ENCODE peak calls at places on chromosomes 11 and 22, in seven cellular contexts. X, N, B, J, Q, U and F are unnamed samples. For H3K4me1, the result is how much of the 10 kb centered on the place peaks cover.

GRCh38 chr11:17846852-17847453 is 112.4 kb downstream of the KCNC1 start:
- DNase-seq in X (no peak), N (no peak), B (no peak), J (no peak), Q (no peak), U (no peak), F (no peak)

GRCh38 chr11:1936072-1936780 is 10.9 kb upstream of the MRPL23 start:
- DNase-seq in X (no peak), N (no peak), B (no peak), J (no peak), Q (peak), U (no peak), F (no peak)

GRCh38 chr11:111302298-111302697 is 4.0 kb downstream of the POU2AF3 start:
- DNase-seq in X (no peak), N (no peak), B (no peak), J (no peak), Q (no peak), U (no peak), F (no peak)

GRCh38 chr11:106286881-106287504 is 209.5 kb downstream of the AASDHPPT start:
- DNase-seq in X (no peak), N (no peak), B (no peak), J (no peak), Q (no peak), U (no peak), F (no peak)

GRCh38 chr22:45585437-45585755 is 82.7 kb downstream of the FBLN1 start:
- DNase-seq in X (no peak), N (no peak), B (no peak), J (no peak), Q (no peak), U (peak), F (no peak)

GRCh38 chr11:112794321-112794720 is 166.9 kb upstream of the NCAM1 start:
- DNase-seq in X (no peak), N (no peak), B (no peak), J (no peak), Q (no peak), U (no peak), F (no peak)

GRCh38 chr11:12454782-12455181 is 77.4 kb downstream of the PARVA start:
- DNase-seq in X (no peak), N (no peak), B (no peak), J (peak), Q (no peak), U (no peak), F (no peak)

GRCh38 chr11:65915821-65916251 is 3.0 kb downstream of the C11orf68 start:
- DNase-seq in X (peak), N (peak), B (peak), J (peak), Q (peak), U (no peak), F (peak)

GRCh38 chr11:45399166-45399565 is 113.0 kb upstream of the SYT13 start:
- DNase-seq in X (no peak), N (no peak), B (no peak), J (no peak), Q (no peak), U (no peak), F (no peak)

GRCh38 chr11:12602421-12602820 is 71.8 kb upstream of the TEAD1 start:
- DNase-seq in X (no peak), N (no peak), B (no peak), J (no peak), Q (no peak), U (no peak), F (no peak)

GRCh38 chr22:27990879-27991278 is 71.8 kb upstream of the PITPNB start:
- DNase-seq in X (peak), N (no peak), B (peak), J (peak), Q (peak), U (peak), F (no peak)

GRCh38 chr22:19446603-19447387 is 716 bp downstream of the C22orf39 start:
- DNase-seq in X (no peak), N (no peak), B (peak), J (no peak), Q (no peak), U (no peak), F (no peak)

GRCh38 chr11:30586251-30587144 is at the start of gene MPPED2:
- DNase-seq in X (no peak), N (no peak), B (no peak), J (no peak), Q (peak), U (peak), F (peak)

GRCh38 chr11:12529793-12530192 is 144.4 kb upstream of the TEAD1 start:
- DNase-seq in X (no peak), N (no peak), B (no peak), J (no peak), Q (no peak), U (no peak), F (no peak)

GRCh38 chr11:64896448-64897022 is 18.1 kb upstream of the EHD1 start:
- DNase-seq in X (no peak), N (no peak), B (no peak), J (no peak), Q (no peak), U (no peak), F (no peak)

GRCh38 chr11:14148653-14149273 is 186.2 kb downstream of the SPON1 start:
- DNase-seq in X (peak), N (peak), B (peak), J (peak), Q (no peak), U (peak), F (no peak)

DNA sequence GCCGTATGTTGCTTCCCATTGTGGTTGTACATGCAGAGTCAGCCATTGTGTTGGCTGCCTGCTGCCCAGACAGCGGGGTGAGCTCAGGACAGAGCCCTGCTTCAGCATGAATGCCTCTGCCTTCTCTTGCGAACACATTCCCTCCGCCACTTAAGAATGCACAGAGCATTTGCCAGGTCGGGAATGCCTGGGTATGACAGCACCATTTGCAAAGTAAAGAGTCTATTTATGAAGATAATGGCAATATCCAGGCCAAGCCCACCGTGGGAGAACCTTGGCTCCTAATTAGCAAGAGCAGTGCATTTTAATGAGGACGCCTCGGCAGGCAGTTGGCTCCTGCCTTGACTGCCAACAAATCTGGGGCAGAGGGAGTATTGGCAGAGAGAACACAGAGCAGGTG is 62.5 kb upstream of the SORL1 start:
- DNase-seq in X (no peak), N (no peak), B (no peak), J (no peak), Q (no peak), U (no peak), F (peak)
- TF ChIP-seq POLR2AphosphoS5 in X (no peak), N (no peak), B (no peak), J (no peak), Q (no peak), U (no peak), F (no peak)

GRCh38 chr11:128462189-128462588 is 125.2 kb downstream of the ETS1 start:
- DNase-seq in X (no peak), N (no peak), B (no peak), J (no peak), Q (no peak), U (no peak), F (no peak)
- H3K4me1 ChIP-seq in X (under half), N (under half), B (under half), J (under half), Q (under half), U (under half), F (under half)

GRCh38 chr11:11056316-11056715 is 198.5 kb upstream of the ZBED5 start:
- DNase-seq in X (no peak), N (no peak), B (no peak), J (no peak), Q (no peak), U (no peak), F (no peak)

GRCh38 chr11:11057472-11057854 is 199.6 kb upstream of the ZBED5 start:
- DNase-seq in X (no peak), N (no peak), B (no peak), J (no peak), Q (no peak), U (no peak), F (no peak)

GRCh38 chr11:11056749-11057471 is 199.1 kb upstream of the ZBED5 start:
- DNase-seq in X (no peak), N (no peak), B (no peak), J (no peak), Q (no peak), U (no peak), F (no peak)
- H3K27ac ChIP-seq in X (no peak), N (no peak), B (no peak), J (no peak), Q (no peak), U (no peak), F (no peak)

GRCh38 chr11:74255741-74256369 is 55.6 kb downstream of the P4HA3 start:
- DNase-seq in X (peak), N (peak), B (peak), J (peak), Q (no peak), U (peak), F (no peak)
- TF ChIP-seq POLR2AphosphoS5 in X (no peak), N (peak), B (no peak), J (no peak), Q (no peak), U (no peak), F (no peak)

DNA sequence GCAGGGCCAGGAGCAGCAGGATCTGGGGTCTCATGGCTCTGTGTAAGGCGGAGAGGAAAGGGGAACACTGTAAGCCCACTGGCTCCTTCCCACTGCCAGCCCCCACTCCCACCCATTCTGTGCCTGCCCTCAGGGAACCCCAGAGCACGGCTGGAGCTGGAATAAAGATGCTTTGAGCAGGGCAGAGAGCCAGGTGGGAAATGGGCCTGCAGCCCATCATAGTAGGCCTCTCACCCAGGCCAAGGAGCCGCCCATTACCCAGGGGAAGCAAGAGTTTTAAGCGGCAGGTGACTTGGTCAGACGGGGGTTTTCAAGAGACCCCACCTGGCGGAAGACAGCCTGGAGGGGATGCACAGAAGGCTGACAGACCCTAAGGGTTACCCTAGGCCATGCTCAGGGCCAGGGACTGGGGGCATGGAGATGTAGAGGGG is 4.6 kb downstream of the LRRC32 start:
- DNase-seq in X (no peak), N (no peak), B (no peak), J (no peak), Q (peak), U (no peak), F (peak)
- H3K4me1 ChIP-seq in X (under half), N (under half), B (under half), J (half or more), Q (under half), U (under half), F (under half)

DNA sequence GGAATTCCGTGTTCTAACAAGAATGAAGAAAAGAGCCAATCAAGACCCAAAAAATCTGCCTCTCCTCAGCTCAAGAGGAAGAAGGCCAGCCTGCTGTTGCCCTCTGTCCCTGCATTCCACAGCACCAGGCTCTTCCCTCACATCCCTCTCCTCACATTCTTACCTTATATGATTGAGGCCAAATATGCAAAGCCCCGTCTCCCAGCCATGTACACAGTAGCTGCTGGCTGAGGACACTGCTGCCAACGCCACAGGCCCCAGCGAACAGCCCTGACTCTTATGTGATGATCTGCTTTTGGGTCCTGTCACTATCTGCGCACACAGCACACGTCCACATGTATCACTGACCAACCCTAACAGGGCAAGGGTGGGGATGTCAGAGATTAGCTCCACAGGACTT is 60.2 kb downstream of the MICAL3 start:
- DNase-seq in X (no peak), N (no peak), B (no peak), J (no peak), Q (no peak), U (no peak), F (no peak)
- H3K27ac ChIP-seq in X (no peak), N (no peak), B (no peak), J (no peak), Q (peak), U (no peak), F (no peak)

GRCh38 chr11:77672276-77672675 is 34.7 kb upstream of the CLNS1A start:
- DNase-seq in X (no peak), N (no peak), B (no peak), J (no peak), Q (no peak), U (no peak), F (no peak)

GRCh38 chr11:77668760-77669159 is 31.2 kb upstream of the CLNS1A start:
- DNase-seq in X (no peak), N (no peak), B (no peak), J (no peak), Q (no peak), U (no peak), F (no peak)

GRCh38 chr11:77665240-77665965 is 27.8 kb upstream of the CLNS1A start:
- DNase-seq in X (no peak), N (no peak), B (no peak), J (peak), Q (no peak), U (no peak), F (no peak)

DNA sequence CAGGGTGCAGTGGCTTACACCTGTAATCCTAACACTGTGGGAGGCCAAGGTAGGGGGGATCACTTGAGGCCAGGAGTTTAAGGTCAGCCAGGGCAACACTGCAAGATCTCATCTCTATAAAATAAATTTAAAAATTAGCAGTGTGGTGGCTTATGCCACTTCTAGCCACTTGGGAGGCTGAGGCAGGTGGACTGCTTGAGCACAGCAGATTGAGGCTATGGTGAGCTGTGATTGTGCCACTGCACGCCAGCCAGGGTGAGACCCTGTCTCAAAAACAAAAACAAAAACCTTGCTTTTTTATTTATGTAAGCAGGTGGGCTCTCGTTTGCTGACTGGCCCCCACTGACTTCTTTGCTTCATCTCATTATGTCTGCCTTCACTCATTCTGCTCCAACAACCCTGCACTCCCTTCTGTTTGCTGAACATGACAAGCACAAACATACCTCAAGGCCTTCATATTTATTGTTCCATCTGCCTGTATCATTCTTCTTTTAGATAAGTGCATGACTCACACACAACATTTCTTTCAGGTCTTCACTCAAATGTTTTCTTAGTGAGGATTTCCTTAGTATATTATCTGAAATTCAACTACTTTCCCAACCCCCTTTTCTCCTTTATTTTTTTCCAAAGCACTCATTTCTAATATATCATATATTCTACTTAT is 32.4 kb upstream of the CLNS1A start:
- DNase-seq in X (no peak), N (no peak), B (peak), J (peak), Q (no peak), U (no peak), F (no peak)
- TF ChIP-seq POLR2AphosphoS5 in X (no peak), N (no peak), B (no peak), J (no peak), Q (no peak), U (no peak), F (no peak)

GRCh38 chr11:129895126-129896041 is at the start of gene NFRKB:
- DNase-seq in X (peak), N (no peak), B (peak), J (peak), Q (peak), U (peak), F (peak)

GRCh38 chr11:129896062-129896461 is 684 bp upstream of the NFRKB start:
- DNase-seq in X (no peak), N (no peak), B (no peak), J (no peak), Q (no peak), U (no peak), F (no peak)

GRCh38 chr11:129894281-129895125 is 875 bp downstream of the NFRKB start:
- DNase-seq in X (no peak), N (no peak), B (no peak), J (no peak), Q (no peak), U (no peak), F (no peak)
- H3K4me1 ChIP-seq in X (under half), N (under half), B (under half), J (under half), Q (under half), U (under half), F (under half)